ENCODE peak calls at places on chromosome X, in ten cellular contexts. W, O, N, R, U, A, S, K, I and X are unnamed samples.

GRCh38 chrX:139192386-139192961 is 338.1 kb upstream of the F9 start:
- DNase-seq in U (no peak), S (no peak), I (no peak), N (no peak), K (no peak), A (no peak), W (peak; percentile 38), R (no peak), O (no peak), X (no peak)

GRCh38 chrX:71450433-71451106 is 82.3 kb upstream of the OGT start:
- DNase-seq in I (no peak), U (no peak), W (no peak), R (no peak), O (no peak), N (no peak), K (no peak), A (no peak), S (no peak), X (no peak)

GRCh38 chrX:82218361-82218760 is 1016.5 kb downstream of the SH3BGRL start:
- DNase-seq in A (no peak), S (no peak), R (no peak), K (peak; percentile 51), O (peak; percentile 0), N (peak; percentile 3), W (peak; percentile 55), U (no peak), I (no peak), X (no peak)

GRCh38 chrX:47595701-47596655 is 13.7 kb downstream of the TIMP1 start:
- DNase-seq in U (no peak), W (no peak), A (peak; percentile 50), N (no peak), S (no peak), I (no peak), K (no peak), R (no peak), O (no peak), X (no peak)

GRCh38 chrX:131741103-131741581 is 197.3 kb downstream of the OR13H1 start:
- DNase-seq in R (no peak), W (no peak), I (no peak), K (no peak), S (peak; percentile 69), N (peak; percentile 87), U (no peak), A (peak; percentile 80), O (no peak), X (no peak)

GRCh38 chrX:3592184-3592583 is 121.3 kb downstream of the PRKX start:
- DNase-seq in U (no peak), K (no peak), A (no peak), I (no peak), R (no peak), N (no peak), S (no peak), W (no peak), O (no peak), X (no peak)

GRCh38 chrX:118536687-118537461 is 41.3 kb downstream of the DOCK11 start:
- DNase-seq in K (peak; percentile 51), R (no peak), N (peak; percentile 52), S (no peak), I (peak; percentile 48), O (no peak), W (peak; percentile 10), U (no peak), A (no peak), X (peak; percentile 29)

GRCh38 chrX:154011376-154012335 is 8.0 kb downstream of the IRAK1 start:
- DNase-seq in K (no peak), U (no peak), A (no peak), O (no peak), W (no peak), N (no peak), R (no peak), I (no peak), S (no peak), X (no peak)

GRCh38 chrX:15761564-15762191 is 23.6 kb downstream of the CA5B start:
- DNase-seq in W (peak; percentile 46), O (peak; percentile 19), A (no peak), N (peak; percentile 58), S (no peak), U (no peak), R (no peak), I (no peak), K (no peak), X (no peak)

GRCh38 chrX:20270557-20270880 is 3.8 kb upstream of the RPS6KA3 start:
- DNase-seq in W (peak; percentile 78), S (no peak), A (no peak), U (no peak), N (no peak), K (no peak), R (no peak), I (no peak), O (no peak), X (no peak)

GRCh38 chrX:20433376-20433775 is 166.7 kb upstream of the RPS6KA3 start:
- DNase-seq in U (no peak), S (no peak), N (no peak), O (no peak), A (no peak), R (no peak), K (peak; percentile 38), I (no peak), W (peak; percentile 31), X (no peak)

GRCh38 chrX:122184791-122185190 is 999.3 kb upstream of the GRIA3 start:
- DNase-seq in O (no peak), S (no peak), I (no peak), U (no peak), K (no peak), N (no peak), R (no peak), W (no peak), A (no peak), X (no peak)

GRCh38 chrX:154734101-154734781 is 16.6 kb downstream of the GAB3 start:
- DNase-seq in S (peak; percentile 21), R (no peak), U (no peak), A (no peak), K (no peak), N (peak; percentile 24), I (no peak), W (peak; percentile 43), O (no peak), X (no peak)

GRCh38 chrX:29461039-29461438 is 754.3 kb upstream of the MAGEB2 start:
- DNase-seq in O (no peak), W (no peak), I (no peak), U (no peak), S (no peak), A (no peak), N (no peak), R (no peak), K (no peak), X (no peak)

GRCh38 chrX:102746134-102746584 is 25.6 kb downstream of the GPRASP3 start:
- DNase-seq in A (no peak), S (peak; percentile 33), W (no peak), O (no peak), K (no peak), R (no peak), I (no peak), U (no peak), N (peak; percentile 11), X (peak; percentile 17)

GRCh38 chrX:31038585-31039326 is 33.1 kb downstream of the FTHL17 start:
- DNase-seq in R (no peak), K (no peak), W (peak; percentile 46), N (peak; percentile 37), U (no peak), O (peak; percentile 29), S (no peak), I (no peak), A (no peak), X (no peak)

GRCh38 chrX:74389016-74389415 is 32.3 kb upstream of the SLC16A2 start:
- DNase-seq in I (no peak), N (no peak), U (no peak), S (no peak), W (peak; percentile 38), K (peak; percentile 58), R (no peak), O (no peak), A (no peak), X (no peak)

GRCh38 chrX:74382613-74383012 is 38.7 kb upstream of the SLC16A2 start:
- DNase-seq in U (peak; percentile 8), K (peak; percentile 58), N (peak; percentile 51), I (peak; percentile 4), A (no peak), S (peak; percentile 28), W (peak; percentile 83), O (peak; percentile 55), R (peak; percentile 53), X (peak; percentile 26)

DNA sequence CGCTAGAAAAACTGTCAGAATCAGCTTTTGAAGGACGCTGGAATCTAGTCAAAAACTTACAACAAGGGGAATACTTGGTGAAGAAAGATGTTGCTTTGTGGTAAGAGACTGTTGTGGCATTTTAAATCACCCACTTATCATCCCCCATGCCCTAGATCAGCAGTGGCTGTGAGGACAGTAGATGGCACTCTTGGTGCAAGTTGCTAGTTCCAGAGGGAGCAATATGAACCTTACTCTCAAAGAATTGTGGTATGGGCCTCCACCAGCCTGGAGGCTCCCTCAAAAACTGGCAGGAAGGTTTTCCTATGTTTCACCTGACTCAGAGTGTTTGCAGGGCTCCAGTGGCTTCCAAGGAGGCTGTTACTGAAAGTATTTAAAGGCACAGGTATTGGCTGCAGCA is 37.7 kb upstream of the SLC16A2 start:
- DNase-seq in A (no peak), N (no peak), K (peak; percentile 56), U (no peak), R (no peak), O (peak; percentile 50), I (no peak), S (no peak), W (peak; percentile 83), X (no peak)
- TF ChIP-seq CTCF in A (no peak), N (no peak), K (peak; percentile 54), U (peak; percentile 19), R (peak; percentile 24), O (no peak), I (peak; percentile 17), S (peak; percentile 39), W (peak; percentile 88), X (no peak)

DNA sequence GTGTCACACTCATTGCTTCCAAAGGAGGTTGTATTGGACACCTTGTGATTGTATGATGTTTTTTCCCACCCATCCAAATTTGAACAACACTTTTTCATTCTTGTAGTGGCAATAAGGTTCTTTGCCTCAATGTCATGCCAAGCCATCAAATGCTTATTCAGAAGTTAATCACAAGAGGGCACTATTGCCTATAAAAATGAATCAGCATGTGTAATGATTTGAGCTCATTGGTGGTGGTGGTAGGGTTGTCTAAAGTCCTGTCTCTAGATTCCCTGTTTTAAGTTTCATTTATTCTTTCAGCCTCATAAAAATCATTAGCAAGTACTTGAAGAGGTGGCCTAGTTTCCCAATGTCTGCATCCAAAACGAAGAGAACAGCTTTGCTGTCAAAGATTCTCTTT is 37.0 kb downstream of the IRS4 start:
- DNase-seq in K (no peak), A (no peak), N (no peak), R (no peak), W (peak; percentile 66), U (no peak), O (peak; percentile 3), S (no peak), I (no peak), X (no peak)
- TF ChIP-seq CTCF in K (peak; percentile 65), A (no peak), N (no peak), R (peak; percentile 29), W (peak; percentile 68), U (no peak), O (no peak), S (peak; percentile 32), I (peak; percentile 16), X (no peak)

GRCh38 chrX:54825716-54826428 is 18.3 kb downstream of the MAGED2 start:
- DNase-seq in N (no peak), S (no peak), A (no peak), I (no peak), R (no peak), U (no peak), K (no peak), W (peak; percentile 41), O (no peak), X (no peak)
- TF ChIP-seq CTCF in N (peak; percentile 19), S (no peak), A (no peak), I (peak; percentile 32), R (no peak), U (no peak), K (no peak), W (peak; percentile 34), O (no peak), X (no peak)

GRCh38 chrX:54891573-54891972 is 29.1 kb upstream of the TRO start:
- DNase-seq in U (no peak), N (peak; percentile 39), A (no peak), R (no peak), O (peak; percentile 0), K (no peak), S (no peak), W (peak; percentile 62), I (peak; percentile 3), X (no peak)
- TF ChIP-seq CTCF in U (no peak), N (peak; percentile 39), A (no peak), R (peak; percentile 9), O (peak; percentile 9), K (peak; percentile 59), S (peak; percentile 43), W (peak; percentile 63), I (peak; percentile 50), X (peak; percentile 49)